ENCODE peak calls at places on chromosomes 2 and 18, in four cellular contexts. Z is A549, F is endothelial cell of umbilical vein, A is NB4. D is an unnamed sample.

GRCh38 chr2:218081063-218081462 is 12.0 kb downstream of the RUFY4 start:
- DNase-seq in Z (no peak), F (no peak), A (peak), D (no peak)

GRCh38 chr2:42835577-42836371 is 43.4 kb upstream of the HAAO start:
- DNase-seq in Z (peak), F (peak), A (peak), D (peak)

GRCh38 chr18:33210575-33211189 is 229.8 kb downstream of the CCDC178 start:
- DNase-seq in Z (peak), F (peak), A (peak), D (peak)

GRCh38 chr2:3806730-3807129 is 103.4 kb downstream of the DCDC2C start:
- DNase-seq in Z (no peak), F (no peak), A (no peak), D (no peak)

GRCh38 chr18:62959481-62959880 is 244.1 kb downstream of the PHLPP1 start:
- DNase-seq in Z (no peak), F (no peak), A (no peak), D (no peak)

GRCh38 chr2:217261452-217261851 is 401.6 kb upstream of the TNP1 start:
- DNase-seq in Z (no peak), F (peak), A (no peak), D (no peak)

GRCh38 chr2:10195278-10196219 is 73.0 kb downstream of the RRM2 start:
- DNase-seq in Z (no peak), F (no peak), A (no peak), D (no peak)

GRCh38 chr18:34322365-34323289 is 97.9 kb upstream of the NOL4 start:
- DNase-seq in Z (peak), F (peak), A (peak), D (peak)

GRCh38 chr2:64700133-64700809 is 46.6 kb upstream of the SERTAD2 start:
- DNase-seq in Z (no peak), F (no peak), A (peak), D (no peak)
- TF ChIP-seq MYC in Z (no peak), F (no peak), A (no peak), D (no peak)

GRCh38 chr2:159206736-159207380 is 79.6 kb downstream of the WDSUB1 start:
- DNase-seq in Z (no peak), F (no peak), A (no peak), D (no peak)

GRCh38 chr2:159208449-159208848 is 78.1 kb downstream of the WDSUB1 start:
- DNase-seq in Z (no peak), F (no peak), A (no peak), D (no peak)

GRCh38 chr2:159211447-159212396 is 74.8 kb downstream of the WDSUB1 start:
- DNase-seq in Z (no peak), F (no peak), A (no peak), D (peak)

GRCh38 chr2:159213296-159213695 is 73.2 kb downstream of the WDSUB1 start:
- DNase-seq in Z (no peak), F (no peak), A (no peak), D (no peak)

GRCh38 chr2:159209341-159210306 is 76.9 kb downstream of the WDSUB1 start:
- DNase-seq in Z (no peak), F (no peak), A (no peak), D (no peak)
- TF ChIP-seq MYC in Z (no peak), F (no peak), A (no peak), D (no peak)

GRCh38 chr2:176174850-176175728 is 13.4 kb upstream of the HOXD1 start:
- DNase-seq in Z (no peak), F (no peak), A (peak), D (no peak)
- TF ChIP-seq MYC in Z (no peak), F (no peak), A (no peak), D (no peak)

GRCh38 chr2:150126143-150126725 is 361.2 kb downstream of the RND3 start:
- DNase-seq in Z (peak), F (no peak), A (no peak), D (no peak)
- TF ChIP-seq MYC in Z (no peak), F (no peak), A (no peak), D (no peak)

GRCh38 chr2:16203691-16204090 is 263.3 kb downstream of the MYCN start:
- DNase-seq in Z (no peak), F (no peak), A (no peak), D (no peak)

GRCh38 chr2:16202643-16203020 is 262.3 kb downstream of the MYCN start:
- DNase-seq in Z (no peak), F (no peak), A (no peak), D (no peak)

GRCh38 chr2:16203069-16203468 is 262.7 kb downstream of the MYCN start:
- DNase-seq in Z (no peak), F (no peak), A (no peak), D (no peak)

GRCh38 chr2:16200791-16201190 is 260.4 kb downstream of the MYCN start:
- DNase-seq in Z (no peak), F (no peak), A (no peak), D (no peak)

DNA sequence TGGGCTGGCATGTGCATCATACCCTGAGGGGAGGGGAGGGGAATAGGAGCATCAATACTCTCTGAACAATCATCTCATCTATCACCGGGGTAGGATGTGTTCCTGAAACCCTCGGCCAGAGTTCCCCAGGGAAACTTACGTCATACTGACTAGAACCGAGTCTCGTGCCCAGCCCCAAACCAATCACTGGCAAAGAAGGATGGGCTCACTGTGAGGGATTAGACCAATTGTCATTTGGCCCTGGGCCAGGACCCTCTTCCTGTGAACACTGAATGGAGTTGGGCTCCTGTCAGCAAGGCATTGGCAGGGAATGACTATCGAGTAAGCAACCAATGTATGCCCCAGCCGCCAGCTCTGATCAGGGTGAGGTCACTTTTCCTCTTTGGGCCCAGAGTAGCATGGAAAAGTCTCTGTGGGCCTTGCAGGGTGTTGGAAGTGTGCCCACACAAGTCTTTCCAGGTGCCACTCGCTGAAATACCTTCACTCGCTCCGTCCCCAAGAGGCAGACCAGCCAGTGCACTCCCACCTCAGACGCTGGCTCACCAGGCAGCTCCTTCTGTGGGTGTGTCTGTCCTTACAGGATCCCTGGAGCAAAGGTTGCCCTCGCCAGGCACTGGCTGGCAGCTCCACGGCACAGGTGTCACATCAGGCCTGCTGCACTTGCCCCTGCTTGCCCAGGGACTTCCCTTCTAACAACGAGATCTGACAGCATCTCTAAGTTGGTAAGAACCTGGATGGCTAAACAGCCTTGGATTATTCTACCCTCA is 261.7 kb downstream of the MYCN start:
- DNase-seq in Z (no peak), F (no peak), A (peak), D (no peak)
- TF ChIP-seq MYC in Z (no peak), F (no peak), A (no peak), D (no peak)

GRCh38 chr2:108423502-108424251 is 25.3 kb upstream of the GCC2 start:
- DNase-seq in Z (peak), F (no peak), A (no peak), D (peak)
- TF ChIP-seq MYC in Z (no peak), F (no peak), A (no peak), D (peak)

GRCh38 chr18:35949903-35950627 is 22.4 kb upstream of the RMP24 start:
- DNase-seq in Z (peak), F (peak), A (peak), D (peak)
- TF ChIP-seq MYC in Z (no peak), F (no peak), A (peak), D (no peak)

D was measured in HepG2.